ENCODE peak calls at places on chromosomes 11 and 22, in six cellular contexts. P is endothelial cell; R is CD4-positive, alpha-beta T cell; B is glutamatergic neuron; A is AG09309; H is omental fat pad. Y is an unnamed sample.

GRCh38 chr11:108851781-108852180 is 186.9 kb downstream of the DDX10 start:
- DNase-seq in H (no peak), R (no peak), B (no peak), A (no peak), P (no peak), Y (no peak)

GRCh38 chr22:29011200-29011867 is 50.3 kb downstream of the C22orf31 start:
- DNase-seq in P (no peak), A (no peak), R (no peak), B (no peak), H (no peak), Y (no peak)

GRCh38 chr11:120931057-120931779 is 92.7 kb upstream of the TBCEL start:
- DNase-seq in P (no peak), A (no peak), R (no peak), H (no peak), B (no peak), Y (no peak)

GRCh38 chr11:33507356-33507755 is 193.3 kb downstream of the C11orf91 start:
- DNase-seq in H (no peak), R (no peak), B (no peak), A (no peak), P (no peak), Y (no peak)

GRCh38 chr11:27085115-27085514 is 44.5 kb downstream of the BBOX1 start:
- DNase-seq in H (no peak), A (no peak), R (no peak), P (no peak), B (no peak), Y (no peak)

GRCh38 chr11:113411536-113411935 is 24.0 kb downstream of the ANKK1 start:
- DNase-seq in P (no peak), R (no peak), A (no peak), B (no peak), H (no peak), Y (no peak)

GRCh38 chr11:25890626-25891250 is 441.2 kb upstream of the ANO3 start:
- DNase-seq in H (no peak), P (no peak), A (no peak), B (no peak), R (no peak), Y (no peak)

GRCh38 chr11:47611240-47611863 is 17.1 kb upstream of the C1QTNF4 start:
- DNase-seq in R (no peak), P (no peak), A (no peak), H (no peak), B (no peak), Y (no peak)

GRCh38 chr22:49088801-49089791 is 738.6 kb downstream of the BRD1 start:
- DNase-seq in B (no peak), H (no peak), A (no peak), R (no peak), P (no peak), Y (no peak)

GRCh38 chr11:44916316-44916715 is 34.4 kb downstream of the TP53I11 start:
- DNase-seq in R (no peak), P (no peak), B (no peak), A (no peak), H (no peak), Y (no peak)

GRCh38 chr11:18324381-18324780 is 2.0 kb downstream of the GTF2H1 start:
- DNase-seq in H (no peak), R (no peak), A (no peak), B (no peak), P (no peak), Y (no peak)

GRCh38 chr11:75850787-75851186 is 35.8 kb downstream of the UVRAG start:
- DNase-seq in B (no peak), H (no peak), R (no peak), A (no peak), P (no peak), Y (no peak)

GRCh38 chr11:2591805-2592204 is 108.0 kb downstream of the KCNQ1OT1 start:
- DNase-seq in P (no peak), R (no peak), H (peak; percentile 18), A (no peak), B (peak; percentile 9), Y (no peak)

GRCh38 chr11:2995893-2996554 is 3.9 kb upstream of the NAP1L4 start:
- DNase-seq in B (no peak), A (no peak), P (no peak), H (no peak), R (no peak), Y (no peak)

GRCh38 chr11:115677190-115677589 is 173.0 kb upstream of the CADM1 start:
- DNase-seq in H (no peak), B (no peak), A (no peak), R (no peak), P (no peak), Y (no peak)

GRCh38 chr11:76206077-76206326 is 300 bp downstream of the WNT11 start:
- DNase-seq in P (no peak), H (no peak), B (no peak), R (no peak), A (no peak), Y (no peak)

GRCh38 chr22:50314455-50315288 is 7.2 kb upstream of the PLXNB2 start:
- DNase-seq in R (peak; percentile 50), B (peak; percentile 21), H (no peak), P (no peak), A (no peak), Y (peak; percentile 59)

GRCh38 chr11:12783765-12784164 is 109.5 kb downstream of the TEAD1 start:
- DNase-seq in R (no peak), A (no peak), H (no peak), P (no peak), B (no peak), Y (no peak)

GRCh38 chr11:12784987-12785386 is 110.8 kb downstream of the TEAD1 start:
- DNase-seq in R (no peak), H (no peak), P (no peak), B (no peak), A (no peak), Y (peak; percentile 16)

GRCh38 chr11:12785901-12786300 is 111.7 kb downstream of the TEAD1 start:
- DNase-seq in B (no peak), H (no peak), A (no peak), R (no peak), P (no peak), Y (no peak)

GRCh38 chr11:12786450-12786849 is 112.2 kb downstream of the TEAD1 start:
- DNase-seq in R (no peak), P (no peak), H (no peak), A (no peak), B (no peak), Y (no peak)

GRCh38 chr11:12784445-12784844 is 110.2 kb downstream of the TEAD1 start:
- DNase-seq in A (no peak), B (no peak), H (no peak), R (no peak), P (no peak), Y (no peak)
- TF ChIP-seq CTCF in A (no peak), B (no peak), H (no peak), R (no peak), P (no peak), Y (no peak)

DNA sequence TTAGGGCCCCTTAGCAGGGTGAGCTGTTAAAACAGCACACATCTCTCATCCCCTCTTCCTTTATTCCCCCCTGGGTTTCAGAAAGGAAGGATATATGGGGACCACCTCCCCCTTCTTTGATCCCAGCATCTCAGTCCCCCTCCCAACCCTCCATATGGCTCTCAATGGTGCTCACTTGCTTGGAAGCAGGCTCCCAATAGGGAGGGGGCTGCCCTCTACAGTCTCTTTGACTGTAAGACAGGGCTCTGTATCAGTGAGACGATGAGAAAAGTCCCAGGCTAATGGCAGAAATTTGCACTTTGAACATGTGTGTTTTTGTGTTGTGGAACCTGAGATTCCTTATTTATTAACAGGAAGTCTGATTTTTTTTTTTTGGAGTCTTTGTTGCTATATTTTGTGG is 4.2 kb upstream of the CNTF start:
- DNase-seq in R (no peak), H (no peak), B (no peak), P (no peak), A (no peak), Y (no peak)
- TF ChIP-seq CTCF in R (no peak), H (no peak), B (no peak), P (no peak), A (no peak), Y (no peak)

DNA sequence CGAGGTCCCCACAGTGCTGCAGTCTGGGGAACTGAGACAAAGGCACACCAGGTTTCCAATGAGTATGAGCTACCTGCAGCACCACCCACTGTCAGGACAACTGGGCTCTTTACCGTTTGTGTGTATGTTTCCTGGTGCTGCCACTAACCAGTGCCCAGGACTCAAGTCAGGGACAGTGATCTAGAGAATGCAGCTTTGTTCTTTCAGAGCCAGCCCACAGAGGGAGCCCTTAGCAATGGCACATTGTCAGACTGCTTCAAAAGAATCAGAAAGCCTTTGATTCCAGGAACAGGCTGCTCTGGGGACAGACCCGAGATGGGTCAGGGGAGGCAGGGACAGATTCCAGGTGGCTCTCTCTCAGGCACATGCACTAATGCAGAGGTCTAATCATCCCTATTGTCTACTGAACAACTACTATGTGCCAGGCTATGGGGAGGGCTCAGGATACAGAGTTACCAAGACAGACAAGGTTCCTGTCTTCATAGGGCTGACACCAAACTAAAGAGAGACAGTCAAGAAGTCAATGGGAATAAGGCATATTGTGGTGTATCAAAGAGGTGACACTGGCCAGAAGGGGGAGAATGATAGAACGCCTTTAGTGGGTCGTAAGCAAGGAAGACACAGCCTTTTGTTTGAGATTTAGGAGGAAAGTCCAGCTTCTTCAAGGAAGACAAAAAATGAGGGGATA is 103.7 kb downstream of the VPREB1 start:
- DNase-seq in R (no peak), A (no peak), B (peak; percentile 28), P (peak; percentile 30), H (no peak), Y (no peak)
- TF ChIP-seq CTCF in R (no peak), A (peak; percentile 21), B (no peak), P (no peak), H (no peak), Y (no peak)

GRCh38 chr11:118641463-118642019 is 34.1 kb downstream of the PHLDB1 start:
- DNase-seq in R (no peak), H (no peak), B (no peak), A (no peak), P (no peak), Y (no peak)

GRCh38 chr11:118643142-118643994 is 36.0 kb downstream of the PHLDB1 start:
- DNase-seq in A (no peak), B (no peak), R (no peak), P (no peak), H (no peak), Y (no peak)

GRCh38 chr11:118638726-118639125 is 31.3 kb downstream of the PHLDB1 start:
- DNase-seq in R (no peak), B (no peak), A (no peak), H (no peak), P (no peak), Y (no peak)

GRCh38 chr11:118639899-118640298 is 32.5 kb downstream of the PHLDB1 start:
- DNase-seq in B (no peak), H (no peak), A (no peak), P (no peak), R (no peak), Y (no peak)

DNA sequence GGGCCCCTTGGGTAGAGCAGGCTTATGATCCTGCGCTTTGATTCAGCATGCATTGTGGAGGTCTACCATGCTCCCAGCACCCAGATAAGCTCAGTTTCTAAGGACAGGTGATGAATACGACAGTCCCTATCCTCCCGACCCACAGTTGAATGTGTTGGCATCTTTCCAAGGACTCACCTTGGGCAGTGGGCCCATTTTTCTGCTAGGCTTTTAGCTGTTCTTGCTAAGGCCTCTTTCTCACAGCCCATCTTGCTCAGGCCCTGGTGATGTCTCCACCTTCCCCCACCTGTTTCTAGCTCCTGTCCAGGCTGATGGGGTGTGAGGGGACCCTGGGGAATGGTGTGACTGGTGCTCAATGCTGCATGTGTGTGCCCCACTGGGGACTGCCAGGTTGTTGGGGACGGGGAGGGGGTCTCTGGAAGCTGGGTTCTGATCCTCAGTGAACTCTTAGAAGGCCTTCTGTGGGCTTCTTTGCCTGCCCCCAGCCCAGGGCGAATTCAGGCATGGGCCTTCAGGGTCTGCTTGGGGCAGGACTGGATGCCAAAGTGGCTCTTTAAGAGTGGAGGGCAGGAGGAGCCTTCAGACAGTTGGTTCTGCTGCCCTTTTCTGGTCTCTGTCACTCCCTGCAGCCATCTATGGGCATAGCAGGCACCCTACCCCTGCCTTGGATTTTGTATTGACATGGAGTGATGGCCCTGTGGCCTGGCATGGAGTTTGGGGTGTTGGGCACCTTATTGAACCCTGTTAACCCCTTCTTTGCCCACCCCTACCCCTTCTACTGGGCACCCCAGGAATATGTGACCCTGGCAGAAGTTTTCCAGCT is 33.1 kb downstream of the PHLDB1 start:
- DNase-seq in H (no peak), R (no peak), A (no peak), B (no peak), P (no peak), Y (no peak)
- TF ChIP-seq CTCF in H (no peak), R (no peak), A (peak; percentile 16), B (no peak), P (no peak), Y (no peak)

Y was measured in nephron progenitor cell.